ENCODE peak calls at places on chromosomes 13 and 19, in six cellular contexts. F is CD4-positive, alpha-beta memory T cell; W is AG10803; N is CD8-positive, alpha-beta T cell; X is BE2C; R is fibroblast of pulmonary artery. E is an unnamed sample.

GRCh38 chr19:45785781-45786532 is 3.7 kb upstream of the DMPK start:
- DNase-seq in W (no peak), R (no peak), F (no peak), N (no peak), X (no peak), E (no peak)

GRCh38 chr19:49417090-49417489 is 6.2 kb downstream of the PTH2 start:
- DNase-seq in X (no peak), F (no peak), R (no peak), W (no peak), N (no peak), E (no peak)

GRCh38 chr19:16025108-16026101 is 50.9 kb upstream of the TPM4 start:
- DNase-seq in W (peak), N (no peak), X (peak), F (no peak), R (peak), E (peak)

GRCh38 chr13:113616281-113616906 is 31.8 kb downstream of the TFDP1 start:
- DNase-seq in N (no peak), R (peak), X (no peak), W (no peak), F (no peak), E (no peak)

GRCh38 chr19:7373862-7374261 is 25.1 kb downstream of the ARHGEF18 start:
- DNase-seq in R (no peak), N (no peak), F (no peak), W (no peak), X (no peak), E (no peak)

GRCh38 chr13:38763446-38764381 is 76.8 kb downstream of the FREM2 start:
- DNase-seq in W (peak), N (no peak), R (peak), F (no peak), X (peak), E (peak)

GRCh38 chr19:43527860-43528622 is 1.0 kb upstream of the ETHE1 start:
- DNase-seq in R (no peak), W (peak), N (no peak), F (no peak), X (no peak), E (no peak)

GRCh38 chr13:44920013-44920412 is 69.3 kb downstream of the NUFIP1 start:
- DNase-seq in R (no peak), N (no peak), W (no peak), F (no peak), X (no peak), E (no peak)

GRCh38 chr13:114142640-114143490 is 10.4 kb upstream of the RASA3 start:
- DNase-seq in R (no peak), W (no peak), X (no peak), N (peak), F (peak), E (peak)

GRCh38 chr19:57566396-57567256 is 7.0 kb upstream of the ZNF550 start:
- DNase-seq in X (peak), R (peak), N (no peak), W (peak), F (no peak), E (peak)

GRCh38 chr13:92488249-92488845 is 738.3 kb upstream of the GPC6 start:
- DNase-seq in X (no peak), F (no peak), W (no peak), N (no peak), R (no peak), E (no peak)

GRCh38 chr19:36999313-36999712 is 78.9 kb upstream of the ZNF420 start:
- DNase-seq in F (no peak), X (no peak), N (no peak), R (no peak), W (no peak), E (no peak)

GRCh38 chr13:24304620-24305019 is 4.8 kb upstream of the C1QTNF9 start:
- DNase-seq in R (no peak), X (no peak), W (no peak), N (no peak), F (no peak), E (no peak)

GRCh38 chr13:21354721-21355120 is 104.4 kb downstream of the ZDHHC20 start:
- DNase-seq in X (no peak), N (no peak), R (no peak), W (no peak), F (no peak), E (no peak)

GRCh38 chr19:50333235-50333736 is 4.1 kb upstream of the KCNC3 start:
- DNase-seq in W (peak), F (peak), X (peak), R (peak), N (peak), E (no peak)

GRCh38 chr13:98847780-98848179 is 95.3 kb upstream of the SLC15A1 start:
- DNase-seq in R (peak), F (no peak), N (no peak), X (no peak), W (no peak), E (no peak)

GRCh38 chr19:40667602-40668001 is 22.8 kb downstream of the NUMBL start:
- DNase-seq in R (no peak), N (no peak), W (no peak), X (no peak), F (no peak), E (no peak)

GRCh38 chr13:103188688-103189326 is 122.6 kb upstream of the SLC10A2 start:
- DNase-seq in X (no peak), F (no peak), R (peak), N (no peak), W (no peak), E (peak)

GRCh38 chr19:11248852-11249251 is 9.4 kb downstream of the ANGPTL8 start:
- DNase-seq in N (no peak), F (no peak), R (no peak), X (no peak), W (no peak), E (no peak)

GRCh38 chr13:74289861-74290260 is 155.7 kb upstream of the KLF12 start:
- DNase-seq in R (no peak), X (peak), W (no peak), N (no peak), F (no peak), E (no peak)

GRCh38 chr13:37442996-37443395 is 155.6 kb downstream of the POSTN start:
- DNase-seq in W (peak), X (no peak), F (no peak), R (peak), N (no peak), E (no peak)

GRCh38 chr19:48665786-48666185 is 7.0 kb downstream of the NTN5 start:
- DNase-seq in X (no peak), R (no peak), N (no peak), F (no peak), W (no peak), E (no peak)

GRCh38 chr19:17091758-17092333 is 16.3 kb downstream of the MYO9B start:
- DNase-seq in R (no peak), F (no peak), W (no peak), X (no peak), N (no peak), E (no peak)

GRCh38 chr13:25652764-25653163 is 281.0 kb downstream of the ATP8A2 start:
- DNase-seq in R (no peak), W (no peak), N (no peak), X (no peak), F (no peak), E (no peak)

GRCh38 chr19:14112809-14113385 is 4.7 kb downstream of the PRKACA start:
- DNase-seq in X (no peak), N (no peak), W (no peak), F (no peak), R (no peak), E (no peak)

DNA sequence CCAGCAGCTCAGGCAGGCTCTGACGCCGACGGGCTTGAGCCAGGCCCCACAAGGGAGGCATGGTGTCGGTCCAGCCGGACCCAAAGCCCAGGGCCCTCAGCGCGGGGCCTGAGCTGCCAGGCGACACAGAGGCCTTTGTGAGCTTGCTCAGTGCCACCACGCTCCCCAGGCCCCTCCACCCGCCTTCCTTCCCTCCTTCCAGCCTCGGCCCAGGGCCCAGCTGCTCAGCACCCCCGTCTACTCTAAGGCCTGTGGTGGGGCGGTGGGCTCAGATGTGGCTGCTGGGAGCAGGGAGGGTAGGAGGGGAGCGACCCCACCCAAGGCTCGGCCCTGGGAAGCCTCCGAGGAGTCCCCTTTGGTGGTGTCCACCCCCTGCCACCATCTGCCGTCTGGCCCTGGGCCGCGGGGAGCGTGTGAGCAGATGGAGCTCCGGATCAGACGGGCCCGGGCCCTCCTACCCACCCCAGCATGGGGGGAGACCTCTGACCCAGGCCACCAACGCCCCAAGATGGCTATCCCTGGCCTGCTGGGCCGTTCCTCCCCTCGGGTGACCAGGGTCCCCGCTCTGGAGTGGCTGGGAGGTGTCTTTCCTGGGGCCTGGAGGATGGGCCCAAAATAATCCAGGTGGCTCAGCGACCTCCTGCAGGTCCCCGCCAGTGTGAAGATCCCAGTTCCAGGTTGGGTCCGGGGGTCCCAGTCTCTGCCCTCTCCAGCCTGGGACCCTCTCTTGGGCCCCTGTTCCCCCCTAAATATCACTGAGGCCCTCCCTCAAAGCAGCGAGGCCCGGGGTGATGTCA is 7.8 kb downstream of the ZBTB7A start:
- DNase-seq in R (no peak), W (no peak), N (no peak), F (no peak), X (no peak), E (no peak)
- H3K4me3 ChIP-seq in R (peak), W (peak), N (no peak), F (no peak), X (no peak), E (no peak)

GRCh38 chr19:1082165-1082927 is 12.8 kb downstream of the POLR2E start:
- DNase-seq in W (no peak), R (no peak), F (peak), N (peak), X (peak), E (peak)
- H3K4me3 ChIP-seq in W (no peak), R (no peak), F (no peak), N (no peak), X (peak), E (no peak)

GRCh38 chr19:4693471-4694121 is 23.5 kb upstream of the MYDGF start:
- DNase-seq in W (no peak), R (no peak), X (no peak), N (no peak), F (no peak), E (no peak)

GRCh38 chr19:4697304-4697703 is 26.3 kb downstream of the DPP9 start:
- DNase-seq in R (no peak), X (no peak), N (no peak), W (no peak), F (no peak), E (no peak)

GRCh38 chr19:4694211-4694987 is 24.3 kb upstream of the MYDGF start:
- DNase-seq in F (no peak), W (peak), X (peak), N (no peak), R (peak), E (no peak)

GRCh38 chr19:4693078-4693350 is 22.9 kb upstream of the MYDGF start:
- DNase-seq in N (no peak), R (no peak), X (no peak), W (no peak), F (no peak), E (no peak)

GRCh38 chr19:4695224-4695731 is 25.1 kb upstream of the MYDGF start:
- DNase-seq in R (no peak), F (no peak), X (no peak), N (no peak), W (no peak), E (no peak)
- H3K4me3 ChIP-seq in R (no peak), F (no peak), X (no peak), N (no peak), W (no peak), E (no peak)

GRCh38 chr19:30704716-30705115 is 332.5 kb downstream of the ZNF536 start:
- DNase-seq in F (no peak), W (no peak), R (no peak), X (no peak), N (no peak), E (no peak)
- H3K4me3 ChIP-seq in F (no peak), W (no peak), R (no peak), X (no peak), N (no peak), E (no peak)

E was measured in Jurkat, Clone E6-1.